ENCODE peak calls at places on chromosomes 4 and X, in eight cellular contexts. S is mesendoderm; W is T-helper 2 cell; R is GM03348; D is amygdala; E is ecto neural progenitor cell; V is activated CD4-positive, alpha-beta T cell treated with anti-CD3 and anti-CD28 coated beads for 4 hours; N is kidney tubule cell. Z is an unnamed sample.

GRCh38 chr4:174604198-174604597 is 81.9 kb upstream of the HPGD start:
- DNase-seq in S (peak; percentile 59), N (peak; percentile 39), V (no peak), R (no peak), D (no peak), W (no peak), E (no peak), Z (peak; percentile 8)

GRCh38 chrX:145178268-145178667 is 69.0 kb upstream of the SPANXN1 start:
- DNase-seq in S (no peak), W (no peak), V (no peak), R (no peak), N (no peak), D (no peak), E (no peak), Z (no peak)

GRCh38 chr4:186946682-186947294 is 223.1 kb upstream of the FAT1 start:
- DNase-seq in N (peak; percentile 77), W (no peak), E (peak; percentile 60), V (no peak), D (no peak), R (no peak), S (peak; percentile 72), Z (no peak)

GRCh38 chr4:5874811-5875465 is 17.9 kb downstream of the CRMP1 start:
- DNase-seq in E (no peak), D (no peak), V (no peak), N (peak; percentile 23), W (no peak), R (peak; percentile 80), S (peak; percentile 87), Z (no peak)

GRCh38 chr4:24656906-24657305 is 72.6 kb upstream of the DHX15 start:
- DNase-seq in R (no peak), E (no peak), D (no peak), S (no peak), N (peak; percentile 26), V (no peak), W (no peak), Z (no peak)

GRCh38 chrX:16695079-16695676 is 17.3 kb downstream of the CTPS2 start:
- DNase-seq in N (peak; percentile 56), E (peak; percentile 70), S (peak; percentile 43), R (peak; percentile 54), V (peak; percentile 34), D (no peak), W (peak; percentile 42), Z (peak; percentile 25)

GRCh38 chr4:123631699-123632098 is 235.1 kb downstream of the SPRY1 start:
- DNase-seq in R (peak; percentile 54), V (no peak), E (no peak), D (no peak), S (no peak), N (peak; percentile 42), W (no peak), Z (no peak)

GRCh38 chr4:169164669-169165415 is 105.9 kb downstream of the SH3RF1 start:
- DNase-seq in W (no peak), V (no peak), D (no peak), R (peak; percentile 50), E (no peak), N (peak; percentile 83), S (peak; percentile 17), Z (no peak)

GRCh38 chrX:76517544-76517943 is 90.0 kb downstream of the MAGEE1 start:
- DNase-seq in S (no peak), N (no peak), E (no peak), R (no peak), W (no peak), V (no peak), D (no peak), Z (no peak)

GRCh38 chr4:8282134-8282641 is 12.6 kb downstream of the HTRA3 start:
- DNase-seq in S (no peak), R (no peak), N (no peak), E (no peak), V (no peak), W (no peak), D (no peak), Z (no peak)

GRCh38 chr4:85149656-85150055 is 183.2 kb upstream of the WDFY3 start:
- DNase-seq in S (no peak), V (no peak), R (peak; percentile 25), D (no peak), E (no peak), N (peak; percentile 10), W (no peak), Z (no peak)

GRCh38 chr4:73729534-73730165 is 10.7 kb upstream of the CXCL8 start:
- DNase-seq in W (no peak), V (no peak), D (no peak), N (peak; percentile 82), R (peak; percentile 79), S (peak; percentile 74), E (peak; percentile 52), Z (peak; percentile 66)

GRCh38 chrX:120260369-120260768 is 9.8 kb downstream of the ZBTB33 start:
- DNase-seq in V (no peak), E (no peak), S (no peak), R (no peak), D (no peak), W (no peak), N (no peak), Z (no peak)

GRCh38 chrX:153829799-153830631 is at the start of gene PDZD4:
- DNase-seq in D (no peak), S (peak; percentile 66), V (peak; percentile 15), E (no peak), N (no peak), W (no peak), R (no peak), Z (no peak)

GRCh38 chrX:80174925-80175574 is 160.5 kb downstream of the TBX22 start:
- DNase-seq in S (peak; percentile 3), N (peak; percentile 2), E (no peak), V (no peak), R (no peak), W (no peak), D (no peak), Z (no peak)

GRCh38 chrX:44428989-44429627 is 85.6 kb upstream of the EFHC2 start:
- DNase-seq in R (no peak), V (no peak), D (no peak), W (no peak), N (peak; percentile 23), S (no peak), E (no peak), Z (no peak)

GRCh38 chrX:41303013-41303412 is 30.9 kb upstream of the DDX3X start:
- DNase-seq in N (peak; percentile 58), E (no peak), S (no peak), R (peak; percentile 9), W (no peak), V (no peak), D (no peak), Z (no peak)

GRCh38 chrX:126815816-126816215 is 3.7 kb upstream of the PRR32 start:
- DNase-seq in V (no peak), R (no peak), D (no peak), S (no peak), E (no peak), N (no peak), W (no peak), Z (no peak)

GRCh38 chrX:146278381-146278780 is 460.8 kb downstream of the SLITRK2 start:
- DNase-seq in V (no peak), S (peak; percentile 39), E (no peak), N (peak; percentile 7), D (no peak), R (no peak), W (no peak), Z (peak; percentile 78)

Z was measured in GDM1.